ENCODE peak calls at places on chromosomes 3 and 15, in eight cellular contexts. One of them, this sample, is unnamed.

GRCh38 chr15:60649845-60650548 is 171.1 kb upstream of the ICE2 start:
- DNase-seq in tibial nerve: no peak
- DNase-seq in foreskin keratinocyte: no peak
- DNase-seq in heart left ventricle: no peak
- DNase-seq in adrenal gland: no peak
- DNase-seq in pancreas: no peak
- DNase-seq in HepG2: peak
- DNase-seq in mammary epithelial cell: peak
- DNase-seq in this sample: no peak

GRCh38 chr3:172100482-172100881 is 61.1 kb downstream of the FNDC3B start:
- DNase-seq in mammary epithelial cell: no peak
- DNase-seq in pancreas: no peak
- DNase-seq in foreskin keratinocyte: no peak
- DNase-seq in heart left ventricle: no peak
- DNase-seq in tibial nerve: no peak
- DNase-seq in HepG2: no peak
- DNase-seq in adrenal gland: no peak
- DNase-seq in this sample: no peak

GRCh38 chr3:138180375-138181029 is 5.8 kb upstream of the DBR1 start:
- DNase-seq in foreskin keratinocyte: no peak
- DNase-seq in HepG2: peak
- DNase-seq in adrenal gland: no peak
- DNase-seq in mammary epithelial cell: peak
- DNase-seq in tibial nerve: no peak
- DNase-seq in heart left ventricle: no peak
- DNase-seq in pancreas: peak
- DNase-seq in this sample: peak

GRCh38 chr3:73926360-73927202 is 301.8 kb upstream of the PDZRN3 start:
- DNase-seq in heart left ventricle: no peak
- DNase-seq in tibial nerve: no peak
- DNase-seq in adrenal gland: peak
- DNase-seq in foreskin keratinocyte: no peak
- DNase-seq in pancreas: no peak
- DNase-seq in mammary epithelial cell: no peak
- DNase-seq in HepG2: no peak
- DNase-seq in this sample: no peak

GRCh38 chr15:75065467-75065850 is 42.1 kb downstream of the PPCDC start:
- DNase-seq in mammary epithelial cell: no peak
- DNase-seq in tibial nerve: no peak
- DNase-seq in heart left ventricle: no peak
- DNase-seq in adrenal gland: no peak
- DNase-seq in foreskin keratinocyte: no peak
- DNase-seq in pancreas: no peak
- DNase-seq in HepG2: peak
- DNase-seq in this sample: peak

GRCh38 chr3:179236676-179237301 is 14.1 kb downstream of the KCNMB3 start:
- DNase-seq in pancreas: no peak
- DNase-seq in heart left ventricle: no peak
- DNase-seq in foreskin keratinocyte: no peak
- DNase-seq in mammary epithelial cell: no peak
- DNase-seq in HepG2: no peak
- DNase-seq in adrenal gland: no peak
- DNase-seq in tibial nerve: no peak
- DNase-seq in this sample: no peak

GRCh38 chr3:30611613-30612421 is 5.4 kb downstream of the TGFBR2 start:
- DNase-seq in tibial nerve: no peak
- DNase-seq in adrenal gland: no peak
- DNase-seq in foreskin keratinocyte: peak
- DNase-seq in mammary epithelial cell: peak
- DNase-seq in heart left ventricle: no peak
- DNase-seq in pancreas: no peak
- DNase-seq in HepG2: no peak
- DNase-seq in this sample: peak

GRCh38 chr3:145282505-145282904 is 878.5 kb downstream of the PLOD2 start:
- DNase-seq in adrenal gland: no peak
- DNase-seq in HepG2: no peak
- DNase-seq in mammary epithelial cell: no peak
- DNase-seq in pancreas: no peak
- DNase-seq in tibial nerve: no peak
- DNase-seq in heart left ventricle: no peak
- DNase-seq in foreskin keratinocyte: no peak
- DNase-seq in this sample: no peak

GRCh38 chr3:37935756-37936666 is 54.6 kb upstream of the VILL start:
- DNase-seq in foreskin keratinocyte: peak
- DNase-seq in heart left ventricle: no peak
- DNase-seq in tibial nerve: no peak
- DNase-seq in HepG2: peak
- DNase-seq in pancreas: peak
- DNase-seq in adrenal gland: no peak
- DNase-seq in mammary epithelial cell: peak
- DNase-seq in this sample: peak

GRCh38 chr3:59930170-59930569 is 880.3 kb upstream of the CFAP20DC start:
- DNase-seq in tibial nerve: no peak
- DNase-seq in pancreas: no peak
- DNase-seq in HepG2: no peak
- DNase-seq in heart left ventricle: no peak
- DNase-seq in adrenal gland: no peak
- DNase-seq in foreskin keratinocyte: no peak
- DNase-seq in mammary epithelial cell: no peak
- DNase-seq in this sample: no peak

GRCh38 chr15:96356494-96357455 is 26.3 kb downstream of the NR2F2 start:
- DNase-seq in HepG2: peak
- DNase-seq in pancreas: peak
- DNase-seq in mammary epithelial cell: peak
- DNase-seq in tibial nerve: peak
- DNase-seq in foreskin keratinocyte: no peak
- DNase-seq in heart left ventricle: peak
- DNase-seq in adrenal gland: peak
- DNase-seq in this sample: peak

GRCh38 chr3:195080125-195080524 is 190.8 kb downstream of the XXYLT1 start:
- DNase-seq in heart left ventricle: no peak
- DNase-seq in tibial nerve: no peak
- DNase-seq in mammary epithelial cell: no peak
- DNase-seq in HepG2: no peak
- DNase-seq in foreskin keratinocyte: no peak
- DNase-seq in adrenal gland: no peak
- DNase-seq in pancreas: no peak
- DNase-seq in this sample: no peak

GRCh38 chr15:62985768-62986167 is 56.8 kb upstream of the TPM1 start:
- DNase-seq in mammary epithelial cell: no peak
- DNase-seq in adrenal gland: no peak
- DNase-seq in pancreas: no peak
- DNase-seq in HepG2: no peak
- DNase-seq in heart left ventricle: no peak
- DNase-seq in foreskin keratinocyte: no peak
- DNase-seq in tibial nerve: no peak
- DNase-seq in this sample: no peak

GRCh38 chr3:52070724-52071621 is 14.6 kb upstream of the DUSP7 start:
- DNase-seq in pancreas: no peak
- DNase-seq in tibial nerve: no peak
- DNase-seq in heart left ventricle: peak
- DNase-seq in adrenal gland: peak
- DNase-seq in HepG2: no peak
- DNase-seq in mammary epithelial cell: no peak
- DNase-seq in foreskin keratinocyte: no peak
- DNase-seq in this sample: no peak

GRCh38 chr3:165502707-165503106 is 306.5 kb upstream of the SLITRK3 start:
- DNase-seq in heart left ventricle: no peak
- DNase-seq in pancreas: no peak
- DNase-seq in foreskin keratinocyte: no peak
- DNase-seq in adrenal gland: no peak
- DNase-seq in tibial nerve: no peak
- DNase-seq in HepG2: no peak
- DNase-seq in mammary epithelial cell: no peak
- DNase-seq in this sample: peak

GRCh38 chr15:98965597-98965996 is 42.0 kb downstream of the PGPEP1L start:
- DNase-seq in tibial nerve: no peak
- DNase-seq in HepG2: no peak
- DNase-seq in foreskin keratinocyte: no peak
- DNase-seq in pancreas: peak
- DNase-seq in mammary epithelial cell: no peak
- DNase-seq in heart left ventricle: no peak
- DNase-seq in adrenal gland: no peak
- DNase-seq in this sample: no peak

GRCh38 chr3:16392733-16393132 is 120.8 kb downstream of the RFTN1 start:
- DNase-seq in adrenal gland: no peak
- DNase-seq in HepG2: no peak
- DNase-seq in tibial nerve: no peak
- DNase-seq in foreskin keratinocyte: no peak
- DNase-seq in heart left ventricle: no peak
- DNase-seq in pancreas: no peak
- DNase-seq in mammary epithelial cell: no peak
- DNase-seq in this sample: no peak

GRCh38 chr15:75140080-75140879 is 61.4 kb upstream of the C15orf39 start:
- DNase-seq in HepG2: peak
- DNase-seq in tibial nerve: no peak
- DNase-seq in mammary epithelial cell: no peak
- DNase-seq in foreskin keratinocyte: no peak
- DNase-seq in adrenal gland: peak
- DNase-seq in heart left ventricle: no peak
- DNase-seq in pancreas: no peak
- DNase-seq in this sample: no peak

DNA sequence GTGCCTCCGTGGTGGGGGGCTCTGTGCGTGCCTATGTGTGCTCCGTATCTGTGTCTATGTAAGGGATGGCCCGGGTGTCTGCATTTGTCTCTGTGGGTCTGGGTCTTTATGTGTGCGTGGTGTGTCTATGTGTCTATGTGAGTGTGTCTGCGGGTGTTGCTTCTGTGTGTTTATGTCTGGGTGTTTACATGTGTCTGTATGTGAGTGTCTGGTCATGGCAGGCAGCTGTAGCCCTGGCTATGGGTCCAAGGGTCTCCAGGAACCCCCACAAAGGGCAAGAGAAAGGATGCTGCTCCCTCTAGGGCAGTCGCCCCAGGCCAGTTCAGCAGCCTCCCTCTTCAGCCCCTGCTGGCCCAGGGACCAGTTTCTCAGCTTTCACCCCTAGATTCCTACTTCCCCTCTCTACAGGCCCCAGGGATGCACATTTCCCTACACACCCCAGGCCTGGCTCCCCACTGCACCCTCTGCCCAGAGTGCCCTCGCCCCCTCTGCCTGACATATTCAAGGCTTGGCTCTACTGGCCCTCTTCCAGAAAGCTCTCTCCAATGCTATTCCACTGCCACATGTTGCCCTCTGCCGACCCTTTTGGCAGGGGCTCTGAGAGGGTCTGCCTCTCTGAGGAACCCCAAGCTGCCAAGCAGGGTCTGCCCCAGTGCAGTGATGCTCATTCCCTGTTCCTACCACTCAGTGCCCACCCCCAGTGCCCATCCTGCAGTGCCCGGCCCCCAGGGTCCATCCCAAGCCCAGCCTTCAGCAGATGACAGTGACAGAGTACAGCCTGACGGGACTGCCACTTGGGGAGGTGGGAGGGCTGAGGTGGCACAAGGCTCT is 1.0 kb upstream of the MYL3 start:
- DNase-seq in foreskin keratinocyte: no peak
- DNase-seq in heart left ventricle: peak
- DNase-seq in pancreas: no peak
- DNase-seq in HepG2: no peak
- DNase-seq in mammary epithelial cell: no peak
- DNase-seq in tibial nerve: no peak
- DNase-seq in adrenal gland: no peak
- DNase-seq in this sample: no peak
- H3K27ac ChIP-seq in foreskin keratinocyte: no peak
- H3K27ac ChIP-seq in heart left ventricle: peak
- H3K27ac ChIP-seq in pancreas: no peak
- H3K27ac ChIP-seq in HepG2: no peak
- H3K27ac ChIP-seq in mammary epithelial cell: no peak
- H3K27ac ChIP-seq in tibial nerve: peak
- H3K27ac ChIP-seq in adrenal gland: no peak
- H3K27ac ChIP-seq in this sample: no peak

GRCh38 chr15:32718082-32718821 is 448 bp downstream of the GREM1 start:
- DNase-seq in foreskin keratinocyte: no peak
- DNase-seq in mammary epithelial cell: peak
- DNase-seq in HepG2: no peak
- DNase-seq in adrenal gland: no peak
- DNase-seq in pancreas: no peak
- DNase-seq in heart left ventricle: no peak
- DNase-seq in tibial nerve: no peak
- DNase-seq in this sample: peak
- H3K27ac ChIP-seq in foreskin keratinocyte: no peak
- H3K27ac ChIP-seq in mammary epithelial cell: no peak
- H3K27ac ChIP-seq in HepG2: no peak
- H3K27ac ChIP-seq in adrenal gland: no peak
- H3K27ac ChIP-seq in pancreas: no peak
- H3K27ac ChIP-seq in heart left ventricle: peak
- H3K27ac ChIP-seq in tibial nerve: no peak
- H3K27ac ChIP-seq in this sample: no peak

DNA sequence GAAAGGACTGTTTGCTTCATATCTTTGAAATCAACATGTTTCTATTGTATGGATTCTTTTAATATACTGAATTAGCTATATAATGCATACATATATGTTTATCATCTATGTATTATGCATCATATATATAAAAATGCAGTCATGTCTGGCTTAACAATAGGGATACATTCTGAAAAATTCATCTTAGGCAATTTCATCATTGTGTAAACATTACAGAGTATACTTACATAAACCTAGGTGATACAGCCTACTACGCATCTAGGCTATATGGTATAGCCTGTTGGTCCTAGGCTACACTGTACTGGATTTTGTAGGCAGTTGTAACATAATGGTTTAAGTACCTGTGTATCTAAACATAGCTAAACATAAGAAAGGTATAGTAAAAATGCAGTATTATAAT is 21.7 kb downstream of the CHMP2B start:
- DNase-seq in pancreas: no peak
- DNase-seq in adrenal gland: no peak
- DNase-seq in mammary epithelial cell: no peak
- DNase-seq in HepG2: no peak
- DNase-seq in heart left ventricle: no peak
- DNase-seq in foreskin keratinocyte: no peak
- DNase-seq in tibial nerve: no peak
- DNase-seq in this sample: no peak
- H3K27ac ChIP-seq in pancreas: no peak
- H3K27ac ChIP-seq in adrenal gland: no peak
- H3K27ac ChIP-seq in mammary epithelial cell: no peak
- H3K27ac ChIP-seq in HepG2: no peak
- H3K27ac ChIP-seq in heart left ventricle: no peak
- H3K27ac ChIP-seq in foreskin keratinocyte: no peak
- H3K27ac ChIP-seq in tibial nerve: no peak
- H3K27ac ChIP-seq in this sample: no peak

DNA sequence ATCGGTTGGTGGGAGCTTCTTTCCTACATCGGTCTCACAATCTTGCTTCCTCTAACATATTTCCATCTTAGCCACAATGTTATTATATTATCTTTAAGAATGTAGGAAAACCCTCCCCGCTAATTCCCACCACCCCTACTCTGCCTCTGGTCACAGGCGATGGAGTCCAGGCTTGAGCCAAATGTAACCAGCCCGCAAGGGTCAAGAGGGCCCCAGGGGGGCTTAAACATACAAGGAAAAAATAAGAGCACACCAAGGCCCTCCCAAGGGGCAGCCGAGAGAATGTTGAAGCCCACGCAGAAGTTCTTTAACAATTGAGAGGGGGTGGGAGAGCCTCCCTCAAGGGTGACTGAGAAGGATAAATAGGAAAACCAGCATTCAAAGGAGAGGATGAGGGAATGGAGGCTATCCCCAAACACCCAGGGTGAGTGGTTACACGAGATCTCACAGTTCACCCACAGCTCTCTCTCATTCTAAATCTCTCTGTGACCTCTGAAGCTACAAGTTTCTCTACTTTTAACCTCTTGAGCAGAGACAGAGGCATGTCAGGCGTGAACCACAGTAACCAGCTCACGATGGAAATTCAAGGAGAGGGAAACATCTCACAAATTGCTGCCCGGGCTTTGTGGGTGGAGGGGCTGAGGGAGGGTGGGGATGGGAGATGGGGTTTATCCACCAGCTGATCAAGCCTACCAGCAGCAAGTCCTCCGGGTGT is 31.4 kb upstream of the UACA start:
- DNase-seq in adrenal gland: no peak
- DNase-seq in HepG2: no peak
- DNase-seq in pancreas: no peak
- DNase-seq in heart left ventricle: no peak
- DNase-seq in tibial nerve: no peak
- DNase-seq in mammary epithelial cell: no peak
- DNase-seq in foreskin keratinocyte: no peak
- DNase-seq in this sample: no peak
- H3K27ac ChIP-seq in adrenal gland: no peak
- H3K27ac ChIP-seq in HepG2: no peak
- H3K27ac ChIP-seq in pancreas: peak
- H3K27ac ChIP-seq in heart left ventricle: peak
- H3K27ac ChIP-seq in tibial nerve: peak
- H3K27ac ChIP-seq in mammary epithelial cell: peak
- H3K27ac ChIP-seq in foreskin keratinocyte: no peak
- H3K27ac ChIP-seq in this sample: no peak